ENCODE peak calls at places on chromosome 19, in ten cellular contexts. Z is A549, W is ovary, G is thyroid gland, Y is mammary epithelial cell, H is upper lobe of right lung, D is testis, J is GM23338, U is fibroblast of lung, T is tibial nerve. S is an unnamed sample.

GRCh38 chr19:35882074-35882832 is 13.9 kb downstream of the APLP1 start:
- DNase-seq in U (peak), Y (peak), W (no peak), Z (peak), T (no peak), H (no peak), G (peak), J (peak), D (peak), S (no peak)

GRCh38 chr19:4567584-4568071 is 8.1 kb upstream of the SEMA6B start:
- DNase-seq in U (no peak), T (peak), W (peak), H (peak), G (peak), Z (peak), J (peak), Y (no peak), D (peak), S (peak)

GRCh38 chr19:13079542-13079986 is 23.1 kb downstream of the LYL1 start:
- DNase-seq in D (no peak), T (no peak), Y (no peak), Z (no peak), J (no peak), G (peak), H (peak), U (peak), W (peak), S (no peak)

GRCh38 chr19:2207991-2208860 is 27.9 kb downstream of the PLEKHJ1 start:
- DNase-seq in U (peak), Z (peak), T (peak), G (peak), Y (no peak), J (peak), W (no peak), H (no peak), D (peak), S (peak)

GRCh38 chr19:6593651-6594416 is 2.9 kb upstream of the CD70 start:
- DNase-seq in Y (no peak), W (no peak), H (no peak), Z (no peak), D (no peak), G (no peak), U (no peak), T (no peak), J (no peak), S (no peak)

GRCh38 chr19:49339364-49340068 is 4.3 kb downstream of the CD37 start:
- DNase-seq in Y (peak), Z (no peak), J (peak), U (peak), T (peak), G (peak), D (peak), H (peak), W (peak), S (peak)

GRCh38 chr19:47152632-47153031 is 22.0 kb downstream of the SAE1 start:
- DNase-seq in W (no peak), H (no peak), J (no peak), T (no peak), Y (peak), G (no peak), D (no peak), Z (no peak), U (no peak), S (no peak)

GRCh38 chr19:49071860-49072547 is 495 bp downstream of the KCNA7 start:
- DNase-seq in G (no peak), Y (no peak), H (peak), D (peak), W (no peak), T (no peak), J (peak), U (no peak), Z (no peak), S (no peak)

GRCh38 chr19:40638327-40638726 is 37.2 kb downstream of the LTBP4 start:
- DNase-seq in T (no peak), D (no peak), W (no peak), J (no peak), H (no peak), Z (no peak), G (no peak), Y (no peak), U (no peak), S (no peak)

GRCh38 chr19:35090795-35091214 is 24.8 kb upstream of the FXYD3 start:
- DNase-seq in U (peak), D (no peak), W (no peak), H (no peak), Z (no peak), Y (no peak), G (no peak), J (peak), T (no peak), S (no peak)

GRCh38 chr19:31214086-31214485 is 135.2 kb downstream of the TSHZ3 start:
- DNase-seq in D (peak), Z (peak), Y (peak), H (peak), T (no peak), J (no peak), W (no peak), U (peak), G (peak), S (peak)

GRCh38 chr19:14337510-14337909 is 43.7 kb upstream of the ADGRE5 start:
- DNase-seq in Y (no peak), U (no peak), J (peak), W (peak), H (no peak), G (no peak), D (peak), Z (peak), T (no peak), S (no peak)

GRCh38 chr19:57803265-57803593 is 11.5 kb downstream of the ZNF552 start:
- DNase-seq in T (no peak), D (no peak), W (no peak), H (no peak), Z (no peak), Y (no peak), G (no peak), J (peak), U (no peak), S (no peak)

GRCh38 chr19:35783469-35784400 is 8.4 kb downstream of the ARHGAP33 start:
- DNase-seq in T (no peak), J (peak), D (no peak), Z (no peak), G (no peak), H (no peak), Y (no peak), U (no peak), W (no peak), S (no peak)

GRCh38 chr19:10418281-10419199 is 1.8 kb upstream of the PDE4A start:
- DNase-seq in W (no peak), T (no peak), Z (peak), J (peak), U (peak), Y (no peak), D (no peak), G (no peak), H (no peak), S (no peak)

GRCh38 chr19:4234862-4235201 is 5.5 kb downstream of the EBI3 start:
- DNase-seq in W (no peak), H (no peak), U (no peak), J (no peak), Y (no peak), D (no peak), G (no peak), Z (no peak), T (no peak), S (no peak)

GRCh38 chr19:29712744-29713516 is 2.1 kb downstream of the C19orf12 start:
- DNase-seq in T (no peak), H (peak), W (peak), J (no peak), U (no peak), D (no peak), Y (no peak), Z (no peak), G (no peak), S (no peak)

GRCh38 chr19:27764186-27764804 is 1448.7 kb downstream of the UQCRFS1 start:
- DNase-seq in Z (no peak), J (no peak), W (no peak), T (no peak), Y (no peak), D (no peak), U (no peak), H (no peak), G (no peak), S (no peak)

GRCh38 chr19:50434525-50434924 is 1.8 kb downstream of the MYBPC2 start:
- DNase-seq in U (no peak), W (no peak), D (no peak), Y (no peak), J (no peak), H (no peak), G (no peak), T (no peak), Z (no peak), S (no peak)

GRCh38 chr19:47663911-47664771 is 49.1 kb upstream of the EHD2 start:
- DNase-seq in G (peak), T (peak), Y (peak), U (peak), J (no peak), W (peak), H (peak), D (peak), Z (peak), S (peak)

GRCh38 chr19:27966390-27966816 is 1246.5 kb downstream of the UQCRFS1 start:
- DNase-seq in J (peak), W (no peak), H (no peak), Y (no peak), U (no peak), Z (peak), T (no peak), G (no peak), D (no peak), S (no peak)

GRCh38 chr19:13781547-13781946 is 7.3 kb downstream of the C19orf53 start:
- DNase-seq in W (peak), Y (peak), Z (no peak), H (peak), U (peak), G (peak), J (peak), T (peak), D (peak), S (peak)

GRCh38 chr19:14333101-14333871 is 48.0 kb upstream of the ADGRE5 start:
- DNase-seq in U (peak), D (peak), H (no peak), W (peak), Z (peak), T (no peak), J (peak), Y (no peak), G (no peak), S (no peak)

DNA sequence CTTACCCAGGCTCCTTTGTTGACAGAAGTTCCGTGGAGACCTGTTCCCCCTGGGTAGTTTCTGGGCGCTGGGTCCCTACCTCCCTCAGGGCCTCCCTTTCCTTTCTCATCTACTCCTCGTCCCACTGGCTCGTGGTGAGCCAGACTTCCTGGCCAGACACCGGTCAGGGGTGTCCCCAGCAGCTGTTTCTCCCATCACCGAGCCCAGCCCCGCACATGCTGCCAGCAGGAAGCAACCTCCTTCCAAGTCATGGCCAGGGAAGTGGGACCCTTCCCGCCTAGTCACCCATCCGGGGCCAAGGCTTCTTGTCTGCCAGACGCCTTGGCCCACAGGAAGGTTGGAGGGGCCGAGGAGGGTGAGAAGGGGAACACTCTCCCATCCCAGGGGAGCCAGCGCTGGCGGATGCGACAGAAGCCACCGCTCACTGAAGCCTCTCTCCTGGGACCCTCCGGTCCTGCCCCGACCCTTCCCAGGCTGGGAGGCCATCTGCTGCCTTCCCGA is 5.7 kb downstream of the PAK4 start:
- DNase-seq in Y (no peak), W (peak), U (peak), H (no peak), D (no peak), J (no peak), T (no peak), Z (no peak), G (peak), S (peak)
- H3K27ac ChIP-seq in Y (no peak), W (peak), U (no peak), H (peak), D (peak), J (no peak), T (peak), Z (no peak), G (peak), S (peak)

GRCh38 chr19:54209058-54209747 is 8.5 kb downstream of the RPS9 start:
- DNase-seq in Z (peak), D (no peak), H (peak), Y (no peak), W (peak), T (no peak), U (peak), G (no peak), J (peak), S (no peak)

GRCh38 chr19:54208784-54209057 is 8.1 kb downstream of the RPS9 start:
- DNase-seq in W (no peak), U (peak), Y (no peak), D (no peak), T (no peak), G (no peak), Z (peak), H (no peak), J (peak), S (no peak)

GRCh38 chr19:54207908-54208783 is 7.5 kb downstream of the RPS9 start:
- DNase-seq in U (peak), T (no peak), Y (no peak), W (peak), D (peak), J (no peak), G (peak), Z (peak), H (peak), S (peak)

GRCh38 chr19:54209748-54210494 is 9.3 kb downstream of the RPS9 start:
- DNase-seq in T (peak), G (peak), J (no peak), Y (peak), H (peak), Z (peak), W (peak), U (peak), D (peak), S (peak)

GRCh38 chr19:54211214-54211613 is 10.6 kb downstream of the RPS9 start:
- DNase-seq in G (no peak), Z (no peak), U (no peak), D (no peak), Y (no peak), T (no peak), W (no peak), J (no peak), H (no peak), S (no peak)
- H3K27ac ChIP-seq in G (no peak), Z (no peak), U (peak), D (no peak), Y (no peak), T (peak), W (no peak), J (no peak), H (peak), S (no peak)

DNA sequence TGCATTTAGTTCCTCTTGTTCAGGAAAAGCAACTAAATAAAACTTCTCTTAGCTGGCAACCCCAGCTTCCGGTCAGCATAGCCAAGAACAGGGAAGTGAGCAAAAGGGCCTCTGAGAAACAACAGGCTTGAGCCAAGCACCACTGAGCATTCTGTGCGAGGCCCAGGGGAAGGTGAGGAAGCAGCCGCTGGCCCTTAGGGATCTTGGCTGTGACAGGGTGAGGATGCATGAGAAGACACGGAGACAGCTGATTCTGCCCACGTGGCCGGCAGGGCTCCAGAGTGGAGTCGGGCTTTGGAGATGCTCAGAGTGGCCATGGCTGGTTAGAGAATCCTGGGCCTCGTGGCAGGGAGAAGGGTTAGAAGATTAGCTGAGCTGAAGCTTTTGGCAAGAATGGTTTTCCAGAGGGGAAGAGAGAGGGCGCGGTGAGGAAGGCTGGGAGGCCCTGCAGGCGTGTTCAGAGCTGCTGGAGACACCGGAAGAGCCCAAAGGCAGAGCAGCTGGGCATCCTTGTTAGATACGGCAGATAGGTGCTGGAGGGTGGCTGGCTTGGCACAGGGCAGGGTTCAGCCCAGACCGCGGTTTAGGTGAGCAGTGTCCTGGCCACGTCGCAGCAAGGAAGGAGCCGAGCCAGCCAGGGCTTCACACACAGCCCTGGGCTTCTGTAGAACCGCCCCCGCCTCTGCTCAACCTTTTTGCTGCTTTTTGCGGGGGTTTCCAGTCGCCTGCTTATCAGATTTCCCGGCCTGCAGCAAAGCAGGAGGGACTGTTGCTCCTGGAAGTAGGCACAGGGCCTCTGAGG is 17.3 kb downstream of the UPF1 start:
- DNase-seq in U (no peak), J (no peak), H (peak), T (peak), Z (no peak), D (peak), G (no peak), Y (peak), W (peak), S (peak)
- H3K27ac ChIP-seq in U (peak), J (no peak), H (peak), T (peak), Z (no peak), D (peak), G (peak), Y (no peak), W (peak), S (peak)

DNA sequence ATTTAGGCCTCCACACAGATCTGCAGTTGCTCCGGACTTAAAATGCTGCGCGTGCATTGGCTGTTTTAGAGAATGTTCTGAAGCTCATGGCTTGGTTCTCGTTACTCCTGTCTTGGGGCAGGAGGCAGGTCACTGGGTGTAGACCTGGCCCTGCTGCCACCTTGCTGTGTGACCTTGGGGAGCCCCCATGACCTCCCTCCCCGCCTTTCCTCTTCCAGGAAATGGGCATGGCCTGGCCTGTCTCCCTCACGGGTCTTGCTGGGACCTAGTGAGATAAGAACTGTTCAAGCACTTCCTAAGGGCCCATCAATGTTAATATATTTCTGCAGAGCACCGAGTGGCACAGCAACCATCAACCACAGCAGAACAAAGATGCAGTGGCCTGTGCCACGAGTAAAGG is 49.4 kb downstream of the KLF2 start:
- DNase-seq in Y (no peak), U (no peak), D (no peak), G (no peak), J (no peak), H (no peak), Z (no peak), T (no peak), W (peak), S (no peak)
- H3K27ac ChIP-seq in Y (no peak), U (peak), D (peak), G (no peak), J (no peak), H (no peak), Z (no peak), T (peak), W (no peak), S (peak)

GRCh38 chr19:801861-802496 is 4.7 kb downstream of the PTBP1 start:
- DNase-seq in J (peak), Z (no peak), Y (peak), T (no peak), W (peak), U (peak), G (peak), D (peak), H (peak), S (no peak)
- H3K27ac ChIP-seq in J (peak), Z (no peak), Y (no peak), T (peak), W (no peak), U (peak), G (no peak), D (no peak), H (peak), S (peak)

S was measured in right atrium auricular region.